ENCODE peak calls at places on chromosome 9, in six cellular contexts. Y, M, R, K, W and V are unnamed samples.

GRCh38 chr9:93058357-93059096 is at the start of gene SUSD3:
- DNase-seq in Y (peak), M (peak), R (peak), K (peak), W (peak), V (peak)

GRCh38 chr9:20811872-20812271 is 127.8 kb downstream of the FOCAD start:
- DNase-seq in Y (no peak), M (no peak), R (no peak), K (no peak), W (no peak), V (no peak)

GRCh38 chr9:128404579-128404978 is 16.1 kb upstream of the CERCAM start:
- DNase-seq in Y (no peak), M (no peak), R (no peak), K (no peak), W (no peak), V (no peak)

GRCh38 chr9:132733133-132733815 is 63.0 kb downstream of the GTF3C4 start:
- DNase-seq in Y (no peak), M (no peak), R (no peak), K (no peak), W (no peak), V (no peak)

GRCh38 chr9:93124793-93125192 is 9.3 kb downstream of the NINJ1 start:
- DNase-seq in Y (no peak), M (peak), R (no peak), K (no peak), W (no peak), V (peak)

GRCh38 chr9:107351382-107352045 is 68.4 kb downstream of the RAD23B start:
- DNase-seq in Y (no peak), M (no peak), R (no peak), K (no peak), W (no peak), V (no peak)

GRCh38 chr9:30075451-30076199 is 2308.8 kb upstream of the ACO1 start:
- DNase-seq in Y (no peak), M (no peak), R (no peak), K (no peak), W (no peak), V (no peak)

GRCh38 chr9:137971477-137972138 is 94.0 kb downstream of the CACNA1B start:
- DNase-seq in Y (no peak), M (peak), R (peak), K (peak), W (no peak), V (peak)

GRCh38 chr9:27352457-27353188 is 55.7 kb upstream of the EQTN start:
- DNase-seq in Y (no peak), M (no peak), R (no peak), K (no peak), W (no peak), V (no peak)

GRCh38 chr9:35560625-35561337 is 44.3 kb upstream of the TESK1 start:
- DNase-seq in Y (no peak), M (no peak), R (no peak), K (no peak), W (no peak), V (no peak)

GRCh38 chr9:38362912-38363588 is 29.5 kb upstream of the ALDH1B1 start:
- DNase-seq in Y (peak), M (no peak), R (peak), K (peak), W (peak), V (no peak)

GRCh38 chr9:79742145-79742820 is 170.5 kb downstream of the TLE4 start:
- DNase-seq in Y (no peak), M (no peak), R (no peak), K (no peak), W (peak), V (no peak)

GRCh38 chr9:35611230-35611797 is 6.3 kb downstream of the TESK1 start:
- DNase-seq in Y (peak), M (peak), R (peak), K (peak), W (peak), V (peak)

GRCh38 chr9:19946446-19947109 is 157.7 kb upstream of the SLC24A2 start:
- DNase-seq in Y (peak), M (no peak), R (peak), K (no peak), W (peak), V (no peak)

GRCh38 chr9:99385814-99386279 is 163.8 kb downstream of the SEC61B start:
- DNase-seq in Y (no peak), M (no peak), R (no peak), K (no peak), W (no peak), V (no peak)

GRCh38 chr9:98365227-98365669 is 109.8 kb upstream of the TBC1D2 start:
- DNase-seq in Y (peak), M (no peak), R (no peak), K (no peak), W (peak), V (no peak)

GRCh38 chr9:133114886-133115603 is 6.0 kb downstream of the RALGDS start:
- DNase-seq in Y (no peak), M (peak), R (no peak), K (no peak), W (no peak), V (peak)

GRCh38 chr9:121073038-121073437 is 1.7 kb upstream of the CNTRL start:
- DNase-seq in Y (peak), M (no peak), R (no peak), K (peak), W (no peak), V (peak)

GRCh38 chr9:18861599-18862546 is 171.1 kb downstream of the SAXO1 start:
- DNase-seq in Y (peak), M (no peak), R (no peak), K (no peak), W (peak), V (peak)

GRCh38 chr9:2267171-2267740 is 252.1 kb downstream of the SMARCA2 start:
- DNase-seq in Y (no peak), M (no peak), R (no peak), K (no peak), W (no peak), V (no peak)

GRCh38 chr9:129328357-129329103 is 150.5 kb upstream of the IER5L start:
- DNase-seq in Y (no peak), M (no peak), R (no peak), K (no peak), W (no peak), V (peak)

GRCh38 chr9:137575725-137576411 is 2.9 kb downstream of the DPH7 start:
- DNase-seq in Y (no peak), M (no peak), R (no peak), K (no peak), W (no peak), V (no peak)

GRCh38 chr9:137451976-137452760 is 7.0 kb downstream of the NSMF start:
- DNase-seq in Y (no peak), M (peak), R (no peak), K (no peak), W (no peak), V (peak)

GRCh38 chr9:19648672-19649071 is 140.2 kb downstream of the SLC24A2 start:
- DNase-seq in Y (no peak), M (no peak), R (no peak), K (no peak), W (no peak), V (no peak)

GRCh38 chr9:131310833-131311554 is 21.5 kb downstream of the PLPP7 start:
- DNase-seq in Y (no peak), M (peak), R (no peak), K (peak), W (peak), V (no peak)

GRCh38 chr9:135103931-135104639 is 16.6 kb downstream of the OLFM1 start:
- DNase-seq in Y (no peak), M (no peak), R (no peak), K (no peak), W (no peak), V (no peak)

GRCh38 chr9:135102331-135102730 is 14.9 kb downstream of the OLFM1 start:
- DNase-seq in Y (no peak), M (no peak), R (no peak), K (no peak), W (no peak), V (no peak)

GRCh38 chr9:135101486-135101885 is 14.0 kb downstream of the OLFM1 start:
- DNase-seq in Y (no peak), M (no peak), R (no peak), K (no peak), W (no peak), V (no peak)

GRCh38 chr9:135101926-135102325 is 14.5 kb downstream of the OLFM1 start:
- DNase-seq in Y (no peak), M (no peak), R (no peak), K (no peak), W (no peak), V (no peak)

GRCh38 chr9:135103001-135103446 is 15.6 kb downstream of the OLFM1 start:
- DNase-seq in Y (no peak), M (no peak), R (no peak), K (no peak), W (no peak), V (no peak)
- TF ChIP-seq POLR2AphosphoS5 in Y (no peak), M (no peak), R (no peak), K (no peak), W (no peak), V (no peak)

GRCh38 chr9:111038336-111039202 is at the start of gene LPAR1:
- DNase-seq in Y (no peak), M (peak), R (peak), K (peak), W (peak), V (peak)
- TF ChIP-seq POLR2AphosphoS5 in Y (no peak), M (peak), R (no peak), K (peak), W (no peak), V (peak)

DNA sequence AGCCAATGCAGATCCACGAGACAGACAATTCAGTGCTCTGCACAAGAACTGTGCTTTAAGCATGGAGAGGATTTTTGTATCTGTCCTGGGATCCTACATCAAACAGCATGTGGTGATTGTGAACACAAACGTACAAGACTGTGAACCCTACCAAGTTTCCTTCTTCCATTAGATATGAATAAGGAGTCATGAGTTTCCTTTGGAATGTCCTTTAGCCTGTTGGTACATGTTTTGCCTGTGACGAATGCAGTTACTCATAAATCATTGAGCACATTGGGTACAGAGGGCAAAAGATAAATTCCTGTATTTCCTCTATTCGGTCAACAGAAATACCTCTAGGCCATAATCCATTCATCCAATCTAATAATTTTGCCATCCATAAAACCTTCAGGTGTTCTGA is 61.5 kb downstream of the FXN start:
- DNase-seq in Y (peak), M (no peak), R (no peak), K (no peak), W (no peak), V (no peak)
- TF ChIP-seq POLR2AphosphoS5 in Y (peak), M (no peak), R (no peak), K (peak), W (no peak), V (no peak)

DNA sequence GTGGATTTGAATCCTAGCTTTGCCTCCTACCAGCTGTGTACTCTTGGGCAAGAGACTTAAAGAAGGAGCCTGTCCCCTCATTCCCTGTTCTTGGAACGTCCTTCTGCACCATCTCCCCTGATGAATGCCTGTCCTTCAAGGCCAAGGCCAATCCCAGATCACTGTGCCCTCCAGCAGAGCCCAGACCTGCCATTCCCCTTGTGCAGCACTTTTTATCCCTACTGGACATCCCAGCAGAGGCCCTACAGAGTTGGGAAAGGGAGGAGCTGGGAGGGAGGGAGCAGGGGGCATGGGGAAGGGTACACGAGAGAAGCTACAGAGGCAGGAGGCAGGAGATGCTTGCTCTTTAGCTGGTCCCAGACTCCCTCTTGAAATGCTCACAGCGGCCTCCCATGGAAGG is 223.9 kb downstream of the PBX3 start:
- DNase-seq in Y (no peak), M (no peak), R (no peak), K (no peak), W (no peak), V (no peak)
- TF ChIP-seq POLR2AphosphoS5 in Y (no peak), M (no peak), R (no peak), K (no peak), W (no peak), V (no peak)

DNA sequence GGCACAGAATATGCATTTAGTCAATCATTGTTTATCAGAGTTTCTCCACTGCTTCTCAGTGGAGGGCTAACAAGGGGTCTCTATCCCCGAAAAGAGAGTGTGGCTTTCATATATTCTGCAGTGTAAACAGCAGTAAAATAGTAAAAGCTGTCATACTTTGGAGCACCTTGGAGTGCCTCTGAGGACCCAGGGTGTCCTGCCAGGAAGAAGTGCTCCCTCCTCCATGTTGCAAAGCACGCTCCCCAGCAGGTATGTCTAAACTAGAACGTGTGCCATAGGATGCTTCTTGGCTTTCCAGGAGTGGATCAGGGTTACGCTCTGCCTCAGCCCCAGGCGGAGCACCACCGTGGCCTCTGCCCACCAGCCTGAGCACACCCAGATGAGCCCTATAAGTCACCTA is 8.5 kb upstream of the TJP2 start:
- DNase-seq in Y (no peak), M (no peak), R (no peak), K (no peak), W (no peak), V (no peak)
- TF ChIP-seq POLR2AphosphoS5 in Y (no peak), M (no peak), R (no peak), K (no peak), W (no peak), V (no peak)